ENCODE peak calls at places on chromosomes 12 and 14, in six cellular contexts. One of them, this sample, is unnamed.

GRCh38 chr14:99734406-99735051 is 50.4 kb downstream of the CYP46A1 start:
- DNase-seq in heart right ventricle: peak
- DNase-seq in OCI-LY7: no peak
- DNase-seq in Peyer's patch: peak
- DNase-seq in A549: no peak
- DNase-seq in glutamatergic neuron: peak
- DNase-seq in this sample: peak

GRCh38 chr12:98743362-98743953 is 98.4 kb downstream of the APAF1 start:
- DNase-seq in glutamatergic neuron: peak
- DNase-seq in OCI-LY7: peak
- DNase-seq in A549: peak
- DNase-seq in Peyer's patch: no peak
- DNase-seq in heart right ventricle: no peak
- DNase-seq in this sample: no peak

GRCh38 chr14:63650336-63650952 is 8.8 kb upstream of the WDR89 start:
- DNase-seq in A549: no peak
- DNase-seq in Peyer's patch: no peak
- DNase-seq in heart right ventricle: no peak
- DNase-seq in glutamatergic neuron: no peak
- DNase-seq in OCI-LY7: no peak
- DNase-seq in this sample: peak

GRCh38 chr14:38210587-38211257 is 3.0 kb downstream of the SSTR1 start:
- DNase-seq in heart right ventricle: peak
- DNase-seq in A549: no peak
- DNase-seq in glutamatergic neuron: peak
- DNase-seq in Peyer's patch: peak
- DNase-seq in OCI-LY7: no peak
- DNase-seq in this sample: peak

GRCh38 chr12:24742378-24742777 is 206.5 kb downstream of the BCAT1 start:
- DNase-seq in A549: no peak
- DNase-seq in OCI-LY7: peak
- DNase-seq in heart right ventricle: peak
- DNase-seq in Peyer's patch: peak
- DNase-seq in glutamatergic neuron: no peak
- DNase-seq in this sample: no peak

GRCh38 chr12:115374480-115375187 is 690.7 kb upstream of the TBX3 start:
- DNase-seq in heart right ventricle: no peak
- DNase-seq in A549: no peak
- DNase-seq in OCI-LY7: no peak
- DNase-seq in Peyer's patch: no peak
- DNase-seq in glutamatergic neuron: no peak
- DNase-seq in this sample: no peak

GRCh38 chr12:54232790-54233189 is 44.0 kb upstream of the SMUG1 start:
- DNase-seq in A549: no peak
- DNase-seq in heart right ventricle: no peak
- DNase-seq in OCI-LY7: no peak
- DNase-seq in glutamatergic neuron: no peak
- DNase-seq in Peyer's patch: no peak
- DNase-seq in this sample: no peak

GRCh38 chr12:85138833-85139232 is 102.7 kb downstream of the LRRIQ1 start:
- DNase-seq in heart right ventricle: no peak
- DNase-seq in OCI-LY7: no peak
- DNase-seq in glutamatergic neuron: no peak
- DNase-seq in A549: no peak
- DNase-seq in Peyer's patch: no peak
- DNase-seq in this sample: no peak

GRCh38 chr14:61752626-61753025 is 9.6 kb upstream of the SNAPC1 start:
- DNase-seq in A549: no peak
- DNase-seq in Peyer's patch: no peak
- DNase-seq in OCI-LY7: peak
- DNase-seq in glutamatergic neuron: no peak
- DNase-seq in heart right ventricle: no peak
- DNase-seq in this sample: no peak

GRCh38 chr14:75334191-75335051 is 55.8 kb downstream of the FOS start:
- DNase-seq in A549: no peak
- DNase-seq in OCI-LY7: no peak
- DNase-seq in heart right ventricle: peak
- DNase-seq in Peyer's patch: peak
- DNase-seq in glutamatergic neuron: no peak
- DNase-seq in this sample: peak

GRCh38 chr12:47422656-47423055 is 283.2 kb downstream of the RPAP3 start:
- DNase-seq in A549: no peak
- DNase-seq in OCI-LY7: no peak
- DNase-seq in glutamatergic neuron: no peak
- DNase-seq in heart right ventricle: no peak
- DNase-seq in Peyer's patch: no peak
- DNase-seq in this sample: no peak

GRCh38 chr14:101195309-101195724 is 291.8 kb upstream of the RTL1 start:
- DNase-seq in A549: no peak
- DNase-seq in OCI-LY7: no peak
- DNase-seq in Peyer's patch: peak
- DNase-seq in glutamatergic neuron: no peak
- DNase-seq in heart right ventricle: no peak
- DNase-seq in this sample: no peak

GRCh38 chr12:90280564-90281058 is 572.0 kb upstream of the ATP2B1 start:
- DNase-seq in Peyer's patch: no peak
- DNase-seq in heart right ventricle: no peak
- DNase-seq in A549: no peak
- DNase-seq in OCI-LY7: no peak
- DNase-seq in glutamatergic neuron: no peak
- DNase-seq in this sample: no peak

GRCh38 chr14:74510211-74510931 is 16.8 kb downstream of the ISCA2 start:
- DNase-seq in Peyer's patch: no peak
- DNase-seq in heart right ventricle: no peak
- DNase-seq in glutamatergic neuron: peak
- DNase-seq in A549: no peak
- DNase-seq in OCI-LY7: no peak
- DNase-seq in this sample: no peak

GRCh38 chr12:90235642-90236041 is 527.0 kb upstream of the ATP2B1 start:
- DNase-seq in heart right ventricle: no peak
- DNase-seq in Peyer's patch: no peak
- DNase-seq in glutamatergic neuron: no peak
- DNase-seq in A549: no peak
- DNase-seq in OCI-LY7: no peak
- DNase-seq in this sample: no peak

GRCh38 chr14:73777420-73777819 is 63.2 kb upstream of the PNMA1 start:
- DNase-seq in A549: no peak
- DNase-seq in OCI-LY7: peak
- DNase-seq in heart right ventricle: no peak
- DNase-seq in Peyer's patch: no peak
- DNase-seq in glutamatergic neuron: no peak
- DNase-seq in this sample: no peak

GRCh38 chr12:18583655-18584054 is 154.2 kb downstream of the PLCZ1 start:
- DNase-seq in OCI-LY7: no peak
- DNase-seq in heart right ventricle: no peak
- DNase-seq in glutamatergic neuron: no peak
- DNase-seq in A549: no peak
- DNase-seq in Peyer's patch: no peak
- DNase-seq in this sample: no peak

GRCh38 chr12:54984602-54985376 is at the start of gene TESPA1:
- DNase-seq in heart right ventricle: peak
- DNase-seq in OCI-LY7: peak
- DNase-seq in A549: no peak
- DNase-seq in glutamatergic neuron: no peak
- DNase-seq in Peyer's patch: peak
- DNase-seq in this sample: peak

GRCh38 chr14:103232338-103232808 is 101.7 kb upstream of the EIF5 start:
- DNase-seq in heart right ventricle: no peak
- DNase-seq in glutamatergic neuron: no peak
- DNase-seq in Peyer's patch: no peak
- DNase-seq in OCI-LY7: no peak
- DNase-seq in A549: peak
- DNase-seq in this sample: no peak

GRCh38 chr12:129002447-129002846 is 149.2 kb downstream of the GLT1D1 start:
- DNase-seq in Peyer's patch: no peak
- DNase-seq in glutamatergic neuron: no peak
- DNase-seq in heart right ventricle: no peak
- DNase-seq in A549: no peak
- DNase-seq in OCI-LY7: no peak
- DNase-seq in this sample: no peak

DNA sequence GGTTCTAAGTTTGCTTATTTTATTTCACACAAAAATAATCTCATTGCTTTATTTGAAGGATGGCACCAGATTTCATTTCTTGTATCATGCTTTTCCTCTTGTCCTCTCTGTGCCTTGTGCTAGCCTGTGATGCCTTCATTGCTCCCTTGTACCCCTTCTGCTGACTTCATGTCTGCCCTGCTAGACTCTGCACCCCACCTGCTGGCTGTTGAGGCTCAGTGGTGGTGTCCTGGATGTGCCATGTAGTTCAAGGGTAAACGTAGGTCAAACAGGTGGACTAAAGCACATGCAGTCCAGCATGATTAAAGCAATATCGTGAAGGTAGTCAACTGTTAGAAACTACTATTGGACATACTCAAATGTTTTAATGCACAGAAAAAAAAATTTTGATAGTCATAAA is 21.6 kb downstream of the MRPS35 start:
- DNase-seq in heart right ventricle: no peak
- DNase-seq in OCI-LY7: peak
- DNase-seq in A549: peak
- DNase-seq in glutamatergic neuron: no peak
- DNase-seq in Peyer's patch: no peak
- DNase-seq in this sample: no peak
- TF ChIP-seq CTCF in heart right ventricle: no peak
- TF ChIP-seq CTCF in OCI-LY7: peak
- TF ChIP-seq CTCF in A549: no peak
- TF ChIP-seq CTCF in glutamatergic neuron: no peak
- TF ChIP-seq CTCF in Peyer's patch: no peak
- TF ChIP-seq CTCF in this sample: no peak

GRCh38 chr12:60501124-60501729 is 905.4 kb downstream of the SLC16A7 start:
- DNase-seq in Peyer's patch: no peak
- DNase-seq in OCI-LY7: no peak
- DNase-seq in glutamatergic neuron: no peak
- DNase-seq in heart right ventricle: peak
- DNase-seq in A549: no peak
- DNase-seq in this sample: no peak
- TF ChIP-seq CTCF in Peyer's patch: no peak
- TF ChIP-seq CTCF in OCI-LY7: no peak
- TF ChIP-seq CTCF in glutamatergic neuron: no peak
- TF ChIP-seq CTCF in heart right ventricle: no peak
- TF ChIP-seq CTCF in A549: no peak
- TF ChIP-seq CTCF in this sample: no peak

GRCh38 chr14:97021571-97022171 is 224.5 kb downstream of the VRK1 start:
- DNase-seq in heart right ventricle: no peak
- DNase-seq in A549: peak
- DNase-seq in OCI-LY7: no peak
- DNase-seq in Peyer's patch: no peak
- DNase-seq in glutamatergic neuron: no peak
- DNase-seq in this sample: no peak
- TF ChIP-seq CTCF in heart right ventricle: no peak
- TF ChIP-seq CTCF in A549: no peak
- TF ChIP-seq CTCF in OCI-LY7: no peak
- TF ChIP-seq CTCF in Peyer's patch: no peak
- TF ChIP-seq CTCF in glutamatergic neuron: no peak
- TF ChIP-seq CTCF in this sample: no peak

GRCh38 chr12:106953352-106954260 is 2.1 kb upstream of the TMEM263 start:
- DNase-seq in glutamatergic neuron: no peak
- DNase-seq in Peyer's patch: no peak
- DNase-seq in A549: no peak
- DNase-seq in heart right ventricle: no peak
- DNase-seq in OCI-LY7: no peak
- DNase-seq in this sample: no peak

GRCh38 chr12:106954462-106955376 is 988 bp upstream of the TMEM263 start:
- DNase-seq in glutamatergic neuron: peak
- DNase-seq in OCI-LY7: no peak
- DNase-seq in Peyer's patch: peak
- DNase-seq in heart right ventricle: peak
- DNase-seq in A549: no peak
- DNase-seq in this sample: peak

GRCh38 chr12:106957617-106958016 is 1.9 kb downstream of the TMEM263 start:
- DNase-seq in heart right ventricle: no peak
- DNase-seq in glutamatergic neuron: no peak
- DNase-seq in Peyer's patch: no peak
- DNase-seq in OCI-LY7: peak
- DNase-seq in A549: no peak
- DNase-seq in this sample: no peak

GRCh38 chr12:106956048-106956935 is 585 bp downstream of the TMEM263 start:
- DNase-seq in OCI-LY7: peak
- DNase-seq in heart right ventricle: peak
- DNase-seq in glutamatergic neuron: peak
- DNase-seq in Peyer's patch: peak
- DNase-seq in A549: peak
- DNase-seq in this sample: peak

DNA sequence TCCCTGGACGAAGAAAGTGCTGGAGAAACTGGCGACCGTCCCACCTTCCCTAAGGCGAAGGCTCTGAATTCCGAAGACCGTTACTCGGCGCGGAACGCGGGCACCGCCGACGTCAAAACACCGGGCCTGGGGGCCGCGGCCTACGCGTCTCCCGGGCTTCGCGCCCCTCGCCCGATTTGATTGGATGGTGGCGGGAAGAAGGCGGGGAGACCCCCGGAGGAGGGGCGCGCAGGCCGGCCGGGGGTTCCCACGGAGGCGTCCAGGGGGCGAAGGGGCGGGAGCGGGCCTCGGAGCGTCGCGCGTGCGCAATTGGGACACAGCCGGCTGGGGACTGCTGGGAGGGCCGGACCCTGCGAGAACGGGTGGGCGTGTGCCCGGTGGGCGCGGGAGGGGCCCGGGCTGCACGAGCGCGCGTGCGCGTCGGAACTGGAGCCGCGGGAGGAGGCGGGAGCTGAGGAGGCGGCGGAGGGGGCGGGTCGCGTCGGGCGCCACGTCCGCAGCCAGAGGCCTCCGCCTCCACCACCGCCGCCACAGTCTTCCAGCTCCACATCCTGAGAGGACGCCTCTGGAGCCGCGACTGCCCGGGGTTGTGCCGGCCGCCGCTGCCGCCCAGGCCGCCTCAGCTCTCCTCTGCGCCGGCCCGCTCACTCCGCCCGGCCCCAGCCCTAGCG is at the start of gene TMEM263:
- DNase-seq in heart right ventricle: peak
- DNase-seq in OCI-LY7: peak
- DNase-seq in glutamatergic neuron: peak
- DNase-seq in Peyer's patch: peak
- DNase-seq in A549: peak
- DNase-seq in this sample: peak
- TF ChIP-seq CTCF in heart right ventricle: peak
- TF ChIP-seq CTCF in OCI-LY7: no peak
- TF ChIP-seq CTCF in glutamatergic neuron: no peak
- TF ChIP-seq CTCF in Peyer's patch: no peak
- TF ChIP-seq CTCF in A549: no peak
- TF ChIP-seq CTCF in this sample: no peak

DNA sequence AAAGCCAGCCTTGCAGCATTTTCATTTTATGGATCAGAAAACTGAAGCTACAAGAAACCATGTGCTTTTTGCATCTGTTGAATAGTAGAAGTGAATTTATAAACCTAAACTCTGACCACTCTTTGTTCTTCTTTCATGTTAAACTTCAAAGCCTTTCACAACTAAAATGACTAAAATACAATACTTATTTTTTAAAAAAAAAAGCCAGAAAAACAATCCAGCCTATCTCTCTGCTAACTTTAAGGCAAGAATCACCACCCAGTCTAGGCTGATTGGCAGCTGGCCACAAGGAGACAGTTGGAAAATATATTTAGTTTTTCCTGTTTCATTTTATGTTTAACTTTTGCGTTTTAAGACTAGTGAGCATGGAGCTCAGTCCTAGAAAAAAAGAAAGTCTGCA is 233.6 kb upstream of the DAAM1 start:
- DNase-seq in OCI-LY7: no peak
- DNase-seq in Peyer's patch: no peak
- DNase-seq in glutamatergic neuron: no peak
- DNase-seq in heart right ventricle: no peak
- DNase-seq in A549: no peak
- DNase-seq in this sample: no peak
- TF ChIP-seq CTCF in OCI-LY7: no peak
- TF ChIP-seq CTCF in Peyer's patch: no peak
- TF ChIP-seq CTCF in glutamatergic neuron: no peak
- TF ChIP-seq CTCF in heart right ventricle: no peak
- TF ChIP-seq CTCF in A549: no peak
- TF ChIP-seq CTCF in this sample: no peak

This sample was measured in left lung.